ENCODE peak calls at places on chromosomes 2 and 18, in four cellular contexts. W, Q, Z and I are unnamed samples.

GRCh38 chr2:78676921-78677696 is 348.4 kb upstream of the REG3G start:
- DNase-seq in W (no peak), Q (no peak), Z (no peak), I (no peak)

GRCh38 chr18:27599202-27599829 is 414.2 kb upstream of the CHST9 start:
- DNase-seq in W (peak; percentile 69), Q (no peak), Z (peak; percentile 38), I (peak; percentile 71)

GRCh38 chr18:9113468-9114149 is 11.1 kb downstream of the NDUFV2 start:
- DNase-seq in W (no peak), Q (no peak), Z (no peak), I (no peak)

GRCh38 chr2:173053043-173053699 is 22.5 kb upstream of the MAP3K20 start:
- DNase-seq in W (no peak), Q (no peak), Z (no peak), I (no peak)

GRCh38 chr2:47208852-47209606 is 53.9 kb upstream of the STPG4 start:
- DNase-seq in W (no peak), Q (no peak), Z (peak; percentile 72), I (no peak)

GRCh38 chr2:207926133-207927076 is 98.9 kb downstream of the PLEKHM3 start:
- DNase-seq in W (peak; percentile 16), Q (no peak), Z (peak; percentile 56), I (no peak)

GRCh38 chr2:226155476-226155875 is 644.1 kb downstream of the IRS1 start:
- DNase-seq in W (no peak), Q (no peak), Z (no peak), I (no peak)

GRCh38 chr2:144404621-144405312 is 115.2 kb downstream of the ZEB2 start:
- DNase-seq in W (no peak), Q (no peak), Z (no peak), I (no peak)

GRCh38 chr18:73419531-73419930 is 551.7 kb upstream of the NETO1 start:
- DNase-seq in W (no peak), Q (no peak), Z (no peak), I (no peak)

GRCh38 chr2:70932631-70933230 is 3.0 kb upstream of the ATP6V1B1 start:
- DNase-seq in W (no peak), Q (no peak), Z (no peak), I (no peak)

GRCh38 chr2:121256720-121257475 is 28.1 kb downstream of the TFCP2L1 start:
- DNase-seq in W (no peak), Q (no peak), Z (no peak), I (no peak)

GRCh38 chr2:205637037-205637602 is 45.2 kb upstream of the NRP2 start:
- DNase-seq in W (no peak), Q (no peak), Z (no peak), I (no peak)

GRCh38 chr2:204313256-204313655 is 232.0 kb upstream of the PARD3B start:
- DNase-seq in W (no peak), Q (no peak), Z (no peak), I (no peak)

GRCh38 chr18:79871481-79872091 is 73.8 kb downstream of the KCNG2 start:
- DNase-seq in W (no peak), Q (no peak), Z (no peak), I (no peak)

GRCh38 chr2:158011055-158011771 is 90.5 kb upstream of the UPP2 start:
- DNase-seq in W (no peak), Q (no peak), Z (peak; percentile 96), I (no peak)

GRCh38 chr2:176924909-176925548 is 287.6 kb upstream of the HNRNPA3 start:
- DNase-seq in W (no peak), Q (no peak), Z (no peak), I (no peak)

GRCh38 chr2:3126686-3127278 is 250.8 kb downstream of the EIPR1 start:
- DNase-seq in W (no peak), Q (no peak), Z (no peak), I (peak; percentile 20)

GRCh38 chr2:176111891-176112374 is 4.6 kb upstream of the HOXD10 start:
- DNase-seq in W (no peak), Q (no peak), Z (no peak), I (no peak)

GRCh38 chr2:230694241-230694640 is 18.4 kb upstream of the CAB39 start:
- DNase-seq in W (no peak), Q (no peak), Z (peak; percentile 92), I (no peak)

GRCh38 chr2:618005-618404 is 59.2 kb downstream of the TMEM18 start:
- DNase-seq in W (no peak), Q (no peak), Z (no peak), I (no peak)

GRCh38 chr2:201854221-201854801 is 48.0 kb downstream of the CDK15 start:
- DNase-seq in W (no peak), Q (no peak), Z (peak; percentile 83), I (no peak)

GRCh38 chr18:78768655-78769501 is 210.7 kb upstream of the SALL3 start:
- DNase-seq in W (no peak), Q (no peak), Z (no peak), I (no peak)

GRCh38 chr18:51391731-51392130 is 194.2 kb upstream of the MEX3C start:
- DNase-seq in W (no peak), Q (no peak), Z (no peak), I (no peak)

GRCh38 chr18:76013041-76013440 is 482.0 kb downstream of the ZNF516 start:
- DNase-seq in W (no peak), Q (no peak), Z (no peak), I (no peak)

GRCh38 chr18:48913201-48913600 is 37.6 kb downstream of the SMAD7 start:
- DNase-seq in W (no peak), Q (peak; percentile 40), Z (no peak), I (no peak)

GRCh38 chr2:29455202-29455885 is 340.1 kb downstream of the CLIP4 start:
- DNase-seq in W (no peak), Q (no peak), Z (no peak), I (no peak)

GRCh38 chr2:37737507-37737906 is 66.1 kb upstream of the CDC42EP3 start:
- DNase-seq in W (no peak), Q (no peak), Z (no peak), I (no peak)